ENCODE peak calls at places on chromosomes 2 and 18, in nine cellular contexts. J is breast epithelium; M is IMR-90; Q is adrenal gland; G is neuronal stem cell; L is CD8-positive, alpha-beta T cell; X is mammary epithelial cell; K is left ventricle myocardium inferior; N is CD4-positive, CD25-positive, alpha-beta regulatory T cell. E is an unnamed sample. For H3K36me3, the result is how much of the 10 kb centered on the place peaks cover.

GRCh38 chr2:195716466-195716865 is 59.4 kb downstream of the SLC39A10 start:
- DNase-seq in J (no peak), M (no peak), Q (no peak), G (no peak), L (no peak), X (no peak), K (no peak), N (no peak), E (no peak)

GRCh38 chr2:146982393-146982846 is 862.4 kb upstream of the ACVR2A start:
- DNase-seq in J (peak), M (peak), Q (no peak), G (no peak), L (no peak), X (peak), K (no peak), N (no peak), E (peak)

GRCh38 chr2:68775272-68775847 is 40.7 kb downstream of the ARHGAP25 start:
- DNase-seq in J (no peak), M (no peak), Q (no peak), G (no peak), L (no peak), X (no peak), K (peak), N (no peak), E (no peak)

GRCh38 chr2:222627764-222628163 is 28.1 kb downstream of the FARSB start:
- DNase-seq in J (no peak), M (no peak), Q (no peak), G (no peak), L (no peak), X (no peak), K (no peak), N (no peak), E (peak)

GRCh38 chr2:160970052-160970846 is 190.0 kb upstream of the TANK start:
- DNase-seq in J (no peak), M (peak), Q (no peak), G (peak), L (no peak), X (peak), K (no peak), N (no peak), E (peak)

GRCh38 chr2:172930871-172931255 is 144.8 kb upstream of the MAP3K20 start:
- DNase-seq in J (no peak), M (no peak), Q (no peak), G (no peak), L (no peak), X (no peak), K (no peak), N (no peak), E (no peak)

GRCh38 chr2:3558205-3559014 is at the start of gene RNASEH1:
- DNase-seq in J (peak), M (peak), Q (peak), G (peak), L (peak), X (peak), K (peak), N (peak), E (peak)

GRCh38 chr2:25790074-25790473 is 88.2 kb downstream of the ASXL2 start:
- DNase-seq in J (no peak), M (peak), Q (no peak), G (no peak), L (no peak), X (no peak), K (no peak), N (no peak), E (no peak)

GRCh38 chr2:70703900-70704549 is 64.0 kb downstream of the ADD2 start:
- DNase-seq in J (no peak), M (no peak), Q (no peak), G (no peak), L (no peak), X (peak), K (no peak), N (no peak), E (no peak)

GRCh38 chr18:79555885-79556284 is 123.7 kb upstream of the CTDP1 start:
- DNase-seq in J (no peak), M (no peak), Q (no peak), G (no peak), L (no peak), X (no peak), K (no peak), N (no peak), E (no peak)

GRCh38 chr2:203396667-203397066 is 68.5 kb downstream of the ABI2 start:
- DNase-seq in J (no peak), M (no peak), Q (no peak), G (no peak), L (no peak), X (no peak), K (no peak), N (no peak), E (no peak)

GRCh38 chr2:162106146-162106551 is 32.1 kb upstream of the DPP4 start:
- DNase-seq in J (no peak), M (peak), Q (no peak), G (no peak), L (no peak), X (peak), K (no peak), N (no peak), E (no peak)

GRCh38 chr18:50870138-50870845 is 8.6 kb upstream of the ME2 start:
- DNase-seq in J (peak), M (peak), Q (no peak), G (no peak), L (no peak), X (peak), K (no peak), N (no peak), E (peak)

GRCh38 chr2:9010866-9011265 is 7.4 kb upstream of the MBOAT2 start:
- DNase-seq in J (no peak), M (peak), Q (no peak), G (no peak), L (no peak), X (no peak), K (no peak), N (no peak), E (peak)

GRCh38 chr2:10514743-10515142 is 66.6 kb upstream of the ODC1 start:
- DNase-seq in J (no peak), M (peak), Q (no peak), G (no peak), L (no peak), X (peak), K (no peak), N (no peak), E (peak)

GRCh38 chr2:44953686-44953976 is 12.1 kb downstream of the SIX3 start:
- DNase-seq in J (no peak), M (no peak), Q (no peak), G (no peak), L (no peak), X (no peak), K (no peak), N (no peak), E (no peak)

GRCh38 chr2:232876071-232876977 is 6.3 kb downstream of the SNORC start:
- DNase-seq in J (no peak), M (no peak), Q (no peak), G (peak), L (no peak), X (peak), K (no peak), N (peak), E (no peak)

GRCh38 chr18:55588001-55588875 is at the start of gene TCF4:
- DNase-seq in J (no peak), M (peak), Q (peak), G (peak), L (no peak), X (peak), K (peak), N (no peak), E (peak)

GRCh38 chr2:113174369-113174735 is 581 bp downstream of the PSD4 start:
- DNase-seq in J (no peak), M (no peak), Q (no peak), G (no peak), L (no peak), X (no peak), K (no peak), N (no peak), E (no peak)

GRCh38 chr2:136206613-136207012 is 88.7 kb upstream of the CXCR4 start:
- DNase-seq in J (no peak), M (no peak), Q (no peak), G (no peak), L (no peak), X (no peak), K (no peak), N (no peak), E (no peak)

GRCh38 chr2:151907933-151908882 is 80.0 kb upstream of the ARL5A start:
- DNase-seq in J (no peak), M (no peak), Q (no peak), G (no peak), L (no peak), X (no peak), K (no peak), N (no peak), E (peak)

GRCh38 chr2:237529452-237530402 is 36.6 kb upstream of the PRLH start:
- DNase-seq in J (no peak), M (no peak), Q (no peak), G (no peak), L (no peak), X (no peak), K (no peak), N (no peak), E (no peak)

GRCh38 chr2:23622966-23623665 is 238.1 kb downstream of the KLHL29 start:
- DNase-seq in J (no peak), M (no peak), Q (no peak), G (no peak), L (no peak), X (no peak), K (no peak), N (no peak), E (no peak)

GRCh38 chr18:22739789-22740188 is 193.3 kb upstream of the RBBP8 start:
- DNase-seq in J (no peak), M (no peak), Q (no peak), G (no peak), L (no peak), X (no peak), K (no peak), N (no peak), E (no peak)

GRCh38 chr2:29238497-29238896 is 123.3 kb downstream of the CLIP4 start:
- DNase-seq in J (no peak), M (peak), Q (no peak), G (no peak), L (no peak), X (peak), K (no peak), N (no peak), E (peak)

GRCh38 chr18:55419132-55419938 is 168.7 kb downstream of the TCF4 start:
- DNase-seq in J (no peak), M (peak), Q (no peak), G (no peak), L (no peak), X (no peak), K (no peak), N (no peak), E (no peak)

GRCh38 chr2:64402876-64403275 is 51.1 kb upstream of the LGALSL start:
- DNase-seq in J (no peak), M (no peak), Q (no peak), G (no peak), L (no peak), X (no peak), K (no peak), N (no peak), E (peak)

GRCh38 chr2:139225961-139226360 is 445.8 kb upstream of the NXPH2 start:
- DNase-seq in J (no peak), M (no peak), Q (no peak), G (no peak), L (no peak), X (no peak), K (no peak), N (no peak), E (no peak)

GRCh38 chr2:206823178-206823577 is 57.8 kb downstream of the FASTKD2 start:
- DNase-seq in J (no peak), M (no peak), Q (no peak), G (no peak), L (no peak), X (no peak), K (no peak), N (no peak), E (no peak)

GRCh38 chr18:774811-775210 is 37.2 kb downstream of the YES1 start:
- DNase-seq in J (no peak), M (no peak), Q (no peak), G (no peak), L (no peak), X (no peak), K (no peak), N (no peak), E (no peak)

GRCh38 chr2:85722519-85722918 is 28.4 kb downstream of the GNLY start:
- DNase-seq in J (no peak), M (no peak), Q (no peak), G (no peak), L (no peak), X (no peak), K (no peak), N (no peak), E (no peak)

GRCh38 chr2:237283136-237283928 is 130.6 kb downstream of the COL6A3 start:
- DNase-seq in J (no peak), M (peak), Q (no peak), G (no peak), L (no peak), X (no peak), K (no peak), N (no peak), E (no peak)

GRCh38 chr2:121101093-121101715 is 183.8 kb downstream of the TFCP2L1 start:
- DNase-seq in J (no peak), M (no peak), Q (no peak), G (no peak), L (no peak), X (no peak), K (no peak), N (no peak), E (no peak)

GRCh38 chr2:51165534-51166260 is 133.8 kb upstream of the NRXN1 start:
- DNase-seq in J (no peak), M (peak), Q (no peak), G (no peak), L (no peak), X (no peak), K (no peak), N (no peak), E (peak)

GRCh38 chr2:37543967-37544366 is 127.5 kb downstream of the CDC42EP3 start:
- DNase-seq in J (no peak), M (no peak), Q (no peak), G (no peak), L (no peak), X (no peak), K (no peak), N (no peak), E (no peak)

GRCh38 chr2:74286725-74287124 is 56.5 kb downstream of the SLC4A5 start:
- DNase-seq in J (no peak), M (no peak), Q (no peak), G (no peak), L (no peak), X (peak), K (no peak), N (no peak), E (no peak)

GRCh38 chr2:76667764-76668163 is 854.4 kb downstream of the LRRTM4 start:
- DNase-seq in J (no peak), M (no peak), Q (no peak), G (no peak), L (no peak), X (no peak), K (no peak), N (no peak), E (no peak)

GRCh38 chr2:71801969-71802368 is 345.7 kb downstream of the CYP26B1 start:
- DNase-seq in J (no peak), M (peak), Q (peak), G (peak), L (no peak), X (peak), K (peak), N (no peak), E (peak)

GRCh38 chr2:144456680-144457079 is 63.2 kb downstream of the ZEB2 start:
- DNase-seq in J (no peak), M (peak), Q (peak), G (no peak), L (no peak), X (peak), K (no peak), N (no peak), E (peak)

GRCh38 chr2:27638023-27638637 is 9.3 kb downstream of the GPN1 start:
- DNase-seq in J (no peak), M (peak), Q (no peak), G (no peak), L (no peak), X (peak), K (no peak), N (no peak), E (peak)

GRCh38 chr2:27638709-27639108 is 9.9 kb downstream of the GPN1 start:
- DNase-seq in J (no peak), M (peak), Q (no peak), G (no peak), L (no peak), X (peak), K (no peak), N (no peak), E (peak)

GRCh38 chr2:27645197-27645596 is 16.3 kb downstream of the GPN1 start:
- DNase-seq in J (no peak), M (no peak), Q (no peak), G (no peak), L (no peak), X (no peak), K (no peak), N (no peak), E (no peak)

GRCh38 chr2:27636766-27637165 is 7.9 kb downstream of the GPN1 start:
- DNase-seq in J (no peak), M (peak), Q (no peak), G (no peak), L (no peak), X (peak), K (no peak), N (no peak), E (no peak)

DNA sequence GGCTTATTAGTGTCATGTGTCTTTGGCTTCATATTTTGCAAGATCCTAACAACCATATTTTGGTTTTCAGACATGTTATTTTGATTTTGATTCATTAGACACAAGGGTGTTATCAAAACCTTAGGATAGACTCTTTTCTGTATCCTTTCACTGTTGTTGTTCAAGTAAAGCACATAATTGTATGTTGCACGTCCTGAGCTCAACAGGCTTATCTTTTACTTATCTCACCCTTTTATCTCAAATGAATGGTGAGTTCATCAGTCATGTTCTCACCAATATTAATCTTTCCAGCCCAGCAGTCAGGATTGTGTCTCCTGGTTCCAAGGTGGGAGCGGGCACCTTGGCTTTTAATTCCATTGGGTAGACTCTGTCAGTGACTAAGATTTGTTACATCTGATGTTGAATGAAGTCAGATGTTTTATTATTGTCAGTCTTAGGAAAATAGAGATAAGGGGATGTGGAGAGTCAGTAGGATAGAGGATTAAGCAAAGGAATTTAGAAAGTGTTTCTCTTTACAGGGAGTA is 11.9 kb downstream of the GPN1 start:
- DNase-seq in J (no peak), M (no peak), Q (no peak), G (no peak), L (no peak), X (no peak), K (no peak), N (no peak), E (peak)
- H3K36me3 ChIP-seq in J (under half), M (under half), Q (under half), G (half or more), L (under half), X (under half), K (half or more), N (half or more), E (under half)

GRCh38 chr2:231667096-231667427 is 41.3 kb upstream of the PTMA start:
- DNase-seq in J (no peak), M (no peak), Q (no peak), G (no peak), L (no peak), X (no peak), K (no peak), N (no peak), E (no peak)
- H3K4me3 ChIP-seq in J (peak), M (no peak), Q (no peak), G (peak), L (no peak), X (no peak), K (peak), N (no peak), E (peak)

DNA sequence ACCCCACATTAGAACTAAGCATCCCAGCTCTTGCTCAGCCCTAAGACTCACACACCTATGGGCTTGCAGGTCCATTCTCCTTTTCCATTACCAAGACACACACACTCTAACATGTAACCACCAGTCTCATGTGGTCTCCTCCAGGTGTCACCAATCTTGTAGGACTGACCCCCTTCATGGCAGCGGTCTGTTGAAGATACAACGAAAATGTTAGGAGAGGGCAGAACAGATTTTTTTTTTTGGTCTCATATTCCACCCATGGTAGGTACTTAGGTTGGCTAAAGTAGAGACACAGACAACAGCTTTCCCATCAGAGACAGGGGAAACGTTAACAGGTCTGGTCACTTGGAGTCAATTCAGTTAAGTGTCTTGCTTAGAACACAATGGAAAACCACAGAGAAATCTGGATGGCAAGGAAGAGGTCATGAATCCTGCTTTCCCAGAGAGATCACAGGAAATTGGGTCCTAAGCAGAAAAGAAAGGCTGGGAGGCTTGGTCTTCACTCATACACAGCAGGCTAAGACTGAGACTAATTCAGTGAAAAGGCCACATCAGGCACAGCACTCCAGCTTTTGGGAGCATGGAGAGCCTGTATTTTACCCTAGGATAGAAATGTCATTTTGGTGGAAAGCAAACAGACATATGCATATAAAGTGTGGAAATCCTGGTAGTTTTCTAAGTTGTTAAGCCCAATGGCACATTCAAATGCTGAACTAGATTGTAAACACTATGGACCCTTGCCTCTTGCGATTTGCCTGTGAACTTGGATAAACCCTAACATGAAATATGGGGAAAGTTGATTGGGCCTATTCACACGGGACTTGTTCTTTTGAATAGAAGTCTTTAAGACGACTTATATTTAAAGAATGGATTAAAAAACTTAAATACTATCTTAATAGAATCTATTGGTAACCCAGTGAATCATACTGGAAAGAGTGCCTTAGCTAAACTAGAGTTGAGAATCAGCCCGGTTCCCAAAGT is 3.8 kb downstream of the FN1 start:
- DNase-seq in J (no peak), M (no peak), Q (no peak), G (no peak), L (no peak), X (no peak), K (no peak), N (no peak), E (peak)
- H3K27ac ChIP-seq in J (no peak), M (peak), Q (no peak), G (no peak), L (no peak), X (peak), K (no peak), N (no peak), E (peak)

GRCh38 chr2:111157071-111157661 is 36.5 kb downstream of the BCL2L11 start:
- DNase-seq in J (no peak), M (no peak), Q (no peak), G (no peak), L (no peak), X (no peak), K (no peak), N (no peak), E (no peak)
- H3K36me3 ChIP-seq in J (under half), M (under half), Q (under half), G (half or more), L (under half), X (under half), K (under half), N (under half), E (under half)

DNA sequence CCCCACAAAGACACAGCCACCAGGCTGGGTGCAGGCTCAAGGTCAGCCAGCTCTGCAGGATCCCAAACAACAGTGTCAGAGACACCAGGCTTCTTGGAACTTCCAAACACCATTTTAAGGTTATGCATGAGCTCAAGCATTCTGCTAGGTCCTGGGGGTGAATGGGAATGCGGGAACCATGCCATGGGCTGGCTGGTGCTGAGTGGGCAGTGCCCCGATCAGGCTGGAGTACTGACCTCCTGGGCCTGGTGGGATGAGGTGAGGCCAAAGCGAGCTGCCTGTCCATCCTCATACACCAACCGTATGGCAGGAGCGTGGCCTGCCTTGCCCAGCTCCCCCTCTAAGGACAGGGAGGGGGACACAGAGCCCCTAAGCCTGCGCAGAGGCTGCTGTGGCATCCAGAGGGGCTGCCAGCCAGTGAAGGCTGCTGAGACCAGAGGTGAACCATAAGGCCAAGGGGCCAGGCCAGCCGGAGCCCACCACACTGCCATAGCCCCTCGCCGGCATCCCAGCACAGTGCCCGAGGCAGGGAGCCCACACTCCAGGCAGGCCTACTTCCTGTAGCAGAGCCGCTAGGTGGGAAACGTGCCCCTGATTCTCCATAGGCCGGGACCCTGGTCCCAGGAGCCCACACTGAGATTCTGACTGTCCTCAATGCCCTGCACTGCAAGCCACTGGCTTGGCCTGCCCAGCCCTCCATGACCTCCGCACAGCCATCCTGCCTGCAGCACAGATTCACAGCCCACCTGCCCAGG is 135.0 kb downstream of the HDAC4 start:
- DNase-seq in J (peak), M (no peak), Q (peak), G (no peak), L (no peak), X (no peak), K (no peak), N (no peak), E (no peak)
- H3K4me3 ChIP-seq in J (peak), M (no peak), Q (no peak), G (no peak), L (peak), X (no peak), K (no peak), N (peak), E (no peak)

E was measured in brain microvascular endothelial cell.